ENCODE peak calls at places on chromosomes 5 and 9, in four cellular contexts. F is IMR-90, D is GM12878, M is K562. N is an unnamed sample.
A peak's percentile ranks its signal among the peaks of the same experiment; 100 is the strongest.

GRCh38 chr5:158135682-158136176 is 276.8 kb upstream of the CLINT1 start:
- DNase-seq in M (no peak), D (no peak), F (no peak), N (no peak)

GRCh38 chr5:158514353-158514960 is 585.3 kb downstream of the EBF1 start:
- DNase-seq in D (no peak), F (peak; percentile 13), M (no peak), N (no peak)

GRCh38 chr9:104858271-104858670 is 69.7 kb downstream of the ABCA1 start:
- DNase-seq in D (no peak), F (peak; percentile 75), M (no peak), N (no peak)

GRCh38 chr5:125481506-125482455 is 735.3 kb upstream of the ZNF608 start:
- DNase-seq in D (no peak), F (no peak), M (no peak), N (no peak)

GRCh38 chr9:134624119-134624826 is 17.3 kb upstream of the COL5A1 start:
- DNase-seq in D (no peak), F (no peak), M (no peak), N (no peak)

GRCh38 chr9:36922548-36922947 is 111.5 kb downstream of the PAX5 start:
- DNase-seq in F (no peak), M (no peak), D (no peak), N (no peak)

GRCh38 chr5:3321923-3322322 is 273.7 kb upstream of the IRX1 start:
- DNase-seq in D (no peak), M (no peak), F (no peak), N (no peak)

GRCh38 chr9:120009856-120010255 is 570.1 kb downstream of the CDK5RAP2 start:
- DNase-seq in D (no peak), M (no peak), F (no peak), N (no peak)

GRCh38 chr5:157479612-157480510 is 19.8 kb downstream of the NIPAL4 start:
- DNase-seq in F (no peak), M (no peak), D (no peak), N (no peak)

GRCh38 chr9:35163413-35163812 is 1.6 kb downstream of the UNC13B start:
- DNase-seq in M (no peak), D (no peak), F (no peak), N (peak; percentile 4)

GRCh38 chr9:68733021-68733405 is 28.0 kb downstream of the PIP5K1B start:
- DNase-seq in M (no peak), D (no peak), F (no peak), N (no peak)

GRCh38 chr9:81718244-81718643 is 28.9 kb upstream of the TLE1 start:
- DNase-seq in F (no peak), M (no peak), D (no peak), N (no peak)

GRCh38 chr9:89139450-89139849 is 39.2 kb downstream of the SHC3 start:
- DNase-seq in F (peak; percentile 65), M (no peak), D (no peak), N (peak; percentile 50)

GRCh38 chr9:114059047-114059803 is 18.9 kb downstream of the AMBP start:
- DNase-seq in F (no peak), M (no peak), D (no peak), N (no peak)

GRCh38 chr9:29214162-29214520 is 1640.9 kb upstream of the C9orf72 start:
- DNase-seq in D (no peak), M (no peak), F (no peak), N (no peak)

GRCh38 chr9:135902655-135903357 is 4.5 kb downstream of the CAMSAP1 start:
- DNase-seq in M (no peak), D (no peak), F (no peak), N (no peak)

GRCh38 chr9:7407246-7407645 is 392.3 kb downstream of the DMAC1 start:
- DNase-seq in D (no peak), F (no peak), M (no peak), N (no peak)

GRCh38 chr5:1415626-1416360 is 29.4 kb downstream of the SLC6A3 start:
- DNase-seq in M (no peak), D (no peak), F (no peak), N (no peak)

GRCh38 chr5:37272564-37272963 is 23.4 kb upstream of the CPLANE1 start:
- DNase-seq in F (peak; percentile 2), D (no peak), M (no peak), N (no peak)

GRCh38 chr5:1750469-1750868 is 49.2 kb downstream of the MRPL36 start:
- DNase-seq in M (no peak), F (no peak), D (no peak), N (no peak)

GRCh38 chr5:89374818-89375521 is 492.0 kb upstream of the MEF2C start:
- DNase-seq in M (no peak), F (no peak), D (no peak), N (no peak)

GRCh38 chr5:56175465-56175864 is 57.7 kb downstream of the ANKRD55 start:
- DNase-seq in F (peak; percentile 84), D (no peak), M (no peak), N (peak; percentile 81)

GRCh38 chr9:20271107-20271506 is 351.2 kb downstream of the MLLT3 start:
- DNase-seq in F (no peak), M (no peak), D (no peak), N (no peak)

GRCh38 chr9:108755979-108756378 is 99.8 kb downstream of the ACTL7B start:
- DNase-seq in M (no peak), F (no peak), D (peak; percentile 9), N (no peak)

GRCh38 chr5:122076669-122077450 is 1.2 kb downstream of the LOX start:
- DNase-seq in F (peak; percentile 76), D (no peak), M (no peak), N (peak; percentile 88)

GRCh38 chr5:134490925-134491271 is 34.6 kb upstream of the JADE2 start:
- DNase-seq in D (no peak), M (no peak), F (no peak), N (no peak)

GRCh38 chr9:21505425-21506179 is 23.5 kb upstream of the IFNE start:
- DNase-seq in D (no peak), F (peak; percentile 30), M (no peak), N (no peak)

GRCh38 chr9:25724424-25724823 is 46.2 kb upstream of the TUSC1 start:
- DNase-seq in F (peak; percentile 75), D (no peak), M (no peak), N (no peak)

GRCh38 chr5:176608937-176609723 is 826 bp downstream of the GPRIN1 start:
- DNase-seq in M (no peak), F (no peak), D (no peak), N (no peak)

GRCh38 chr9:129328357-129329103 is 150.5 kb upstream of the IER5L start:
- DNase-seq in M (no peak), F (no peak), D (no peak), N (no peak)

GRCh38 chr5:113092683-113093082 is 116.1 kb downstream of the DCP2 start:
- DNase-seq in F (no peak), M (no peak), D (no peak), N (no peak)

GRCh38 chr9:76926324-76926731 is 20.4 kb upstream of the PRUNE2 start:
- DNase-seq in M (no peak), F (peak; percentile 88), D (no peak), N (no peak)

GRCh38 chr5:28009526-28010025 is 971.2 kb upstream of the CDH9 start:
- DNase-seq in M (no peak), F (no peak), D (no peak), N (no peak)

GRCh38 chr5:100758306-100758705 is 144.8 kb downstream of the ST8SIA4 start:
- DNase-seq in F (peak; percentile 86), D (no peak), M (no peak), N (no peak)

GRCh38 chr9:81737871-81738507 is 48.6 kb upstream of the TLE1 start:
- DNase-seq in M (no peak), D (no peak), F (peak; percentile 91), N (no peak)

GRCh38 chr5:38447786-38448185 is 108.7 kb downstream of the LIFR start:
- DNase-seq in F (no peak), D (no peak), M (no peak), N (no peak)

GRCh38 chr5:87401626-87402025 is 11.1 kb downstream of the CCNH start:
- DNase-seq in M (no peak), F (no peak), D (no peak), N (no peak)
- TF ChIP-seq FOS in M (no peak), F (no peak), D (no peak), N (no peak)

GRCh38 chr5:90561766-90562165 is 3.2 kb downstream of the ADGRV1 start:
- DNase-seq in M (no peak), D (no peak), F (no peak), N (no peak)
- TF ChIP-seq FOS in M (no peak), D (no peak), F (no peak), N (no peak)

DNA sequence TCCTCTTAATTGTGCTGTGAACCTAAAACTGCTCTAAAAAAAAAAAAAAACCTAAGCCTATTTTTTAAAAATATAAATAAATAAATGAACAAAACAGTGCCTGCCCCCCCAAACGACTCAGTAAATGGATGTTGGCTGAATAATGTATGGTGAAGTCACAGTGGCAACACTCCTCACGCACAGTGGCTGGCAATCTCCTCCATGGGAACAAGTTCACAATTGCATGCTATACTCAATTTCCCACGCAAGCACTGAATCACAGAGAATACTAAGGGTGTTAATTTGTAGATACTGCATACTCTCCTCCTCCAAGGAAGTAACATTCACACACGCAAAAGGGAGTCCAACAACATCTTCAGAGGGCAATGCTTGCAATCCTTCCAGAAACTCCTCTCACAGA is 47.5 kb downstream of the SERINC5 start:
- DNase-seq in M (no peak), F (no peak), D (no peak), N (no peak)
- TF ChIP-seq FOS in M (no peak), F (no peak), D (no peak), N (no peak)

GRCh38 chr9:78261403-78262001 is 25.6 kb downstream of the CEP78 start:
- DNase-seq in F (peak; percentile 55), M (peak; percentile 23), D (no peak), N (peak; percentile 39)
- TF ChIP-seq FOS in F (no peak), M (no peak), D (no peak), N (no peak)

DNA sequence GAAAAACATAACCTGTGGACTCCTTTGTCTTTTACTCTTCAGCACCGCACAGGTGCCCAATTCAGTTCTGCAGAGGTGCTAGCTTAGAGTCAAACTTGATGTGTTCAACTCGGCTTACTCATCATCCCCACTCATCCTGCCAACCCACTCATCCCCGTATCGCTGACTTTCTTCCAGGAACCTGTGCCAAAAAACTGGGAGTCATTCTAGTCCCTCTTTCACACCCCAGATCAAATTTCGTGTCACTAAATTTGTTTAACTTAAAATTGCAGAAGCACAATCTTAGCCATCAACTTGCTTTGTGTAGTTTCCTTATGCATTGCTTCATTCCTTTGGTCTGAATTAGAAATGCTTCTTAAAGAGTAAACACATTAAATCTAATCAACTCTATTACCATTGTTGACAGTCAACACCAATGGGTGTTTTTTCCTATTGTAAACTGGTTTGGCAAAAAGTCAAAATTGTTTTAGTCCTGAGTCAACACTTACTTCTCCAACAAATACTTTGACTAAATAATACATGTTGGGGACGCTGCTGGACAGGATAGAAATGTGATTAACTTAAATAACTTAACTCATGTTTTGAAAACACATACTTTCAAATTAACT is 162.3 kb downstream of the TTC39B start:
- DNase-seq in D (no peak), F (no peak), M (no peak), N (no peak)
- TF ChIP-seq FOS in D (no peak), F (no peak), M (no peak), N (no peak)

DNA sequence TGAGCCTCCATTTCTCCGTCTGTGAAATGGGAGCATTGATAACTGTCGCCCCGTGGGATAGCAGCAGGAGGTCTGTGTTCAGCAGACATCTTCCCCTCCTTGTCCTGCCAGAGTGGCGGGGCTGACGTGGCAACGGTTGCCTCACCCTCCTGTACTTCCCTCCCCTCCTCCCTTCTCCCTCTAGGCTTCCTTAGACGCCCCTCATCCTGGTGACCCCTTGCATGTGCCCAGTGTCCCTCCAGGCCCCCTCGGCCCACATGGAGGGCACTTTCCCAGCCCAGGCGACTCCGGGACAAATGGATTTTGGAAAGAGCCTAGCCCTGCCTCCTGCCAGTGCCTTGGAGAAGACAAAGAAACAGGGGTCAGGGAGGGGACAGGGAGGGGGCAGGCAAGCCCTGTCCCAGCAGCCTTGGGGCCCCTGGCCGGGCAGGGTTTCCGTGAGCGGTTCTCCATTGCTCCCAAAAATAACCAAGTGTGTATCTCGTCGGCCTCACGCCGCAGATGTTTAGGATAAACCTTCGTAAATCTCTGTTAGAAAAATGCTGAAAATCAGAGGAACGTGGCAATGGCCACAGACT is 38.3 kb upstream of the NEURL1B start:
- DNase-seq in F (no peak), D (no peak), M (no peak), N (no peak)
- TF ChIP-seq FOS in F (no peak), D (no peak), M (no peak), N (no peak)

N was measured in endothelial cell of umbilical vein.